ENCODE peak calls at places on chromosomes 11 and 22, in nine cellular contexts. G is AML-193; P is activated B cell treated with CpG ODN at 0.5 μM for 24 hours; U is T47D; T is stimulated activated CD4-positive, alpha-beta T cell treated with anti-CD3 and anti-CD28 coated beads, TNF-alpha, amount 100 ng/mL, for 4 hours; H is esophagus squamous epithelium; Y is gastrocnemius medialis; Z is thyroid gland; J is body of pancreas. F is an unnamed sample.

GRCh38 chr11:130588471-130588870 is 140.0 kb downstream of the ADAMTS15 start:
- DNase-seq in G (no peak), P (no peak), U (no peak), T (no peak), H (no peak), Y (no peak), Z (no peak), J (no peak), F (no peak)

GRCh38 chr11:111097191-111097590 is 148.3 kb upstream of the POU2AF2 start:
- DNase-seq in G (no peak), P (no peak), U (no peak), T (no peak), H (no peak), Y (no peak), Z (peak; percentile 38), J (peak; percentile 42), F (no peak)

GRCh38 chr11:112322173-112322813 is 61.6 kb upstream of the PLET1 start:
- DNase-seq in G (no peak), P (no peak), U (no peak), T (no peak), H (no peak), Y (no peak), Z (no peak), J (no peak), F (no peak)

GRCh38 chr11:79388201-79388600 is 52.6 kb downstream of the TENM4 start:
- DNase-seq in G (no peak), P (no peak), U (no peak), T (no peak), H (no peak), Y (no peak), Z (no peak), J (no peak), F (no peak)

GRCh38 chr11:124200671-124201070 is 17.5 kb downstream of the OR10D3 start:
- DNase-seq in G (no peak), P (no peak), U (no peak), T (no peak), H (no peak), Y (no peak), Z (no peak), J (no peak), F (no peak)

GRCh38 chr11:87477321-87477720 is 439.6 kb downstream of the TMEM135 start:
- DNase-seq in G (no peak), P (no peak), U (no peak), T (no peak), H (no peak), Y (no peak), Z (no peak), J (no peak), F (no peak)

GRCh38 chr11:67318239-67318555 is 14.9 kb downstream of the SSH3 start:
- DNase-seq in G (no peak), P (no peak), U (peak; percentile 61), T (no peak), H (no peak), Y (no peak), Z (no peak), J (no peak), F (no peak)

GRCh38 chr22:32801436-32802290 is at the start of gene TIMP3:
- DNase-seq in G (no peak), P (no peak), U (peak; percentile 39), T (peak; percentile 2), H (no peak), Y (peak; percentile 63), Z (peak; percentile 93), J (peak; percentile 54), F (no peak)

GRCh38 chr11:64571410-64572091 is 19.5 kb upstream of the SLC22A12 start:
- DNase-seq in G (no peak), P (no peak), U (no peak), T (no peak), H (no peak), Y (no peak), Z (no peak), J (no peak), F (no peak)

GRCh38 chr11:8878771-8879170 is 32.2 kb upstream of the AKIP1 start:
- DNase-seq in G (no peak), P (no peak), U (no peak), T (no peak), H (no peak), Y (no peak), Z (no peak), J (no peak), F (no peak)

GRCh38 chr11:67022341-67022933 is 497 bp upstream of the SYT12 start:
- DNase-seq in G (no peak), P (no peak), U (no peak), T (no peak), H (no peak), Y (no peak), Z (peak; percentile 22), J (peak; percentile 48), F (no peak)

GRCh38 chr22:42184852-42185251 is 54.2 kb upstream of the CYP2D6 start:
- DNase-seq in G (no peak), P (no peak), U (no peak), T (no peak), H (no peak), Y (no peak), Z (no peak), J (no peak), F (no peak)

GRCh38 chr11:31987118-31988005 is 103.5 kb upstream of the RCN1 start:
- DNase-seq in G (no peak), P (no peak), U (no peak), T (no peak), H (no peak), Y (no peak), Z (no peak), J (no peak), F (no peak)

GRCh38 chr11:45083544-45084087 is 62.8 kb upstream of the PRDM11 start:
- DNase-seq in G (no peak), P (no peak), U (peak; percentile 49), T (no peak), H (no peak), Y (no peak), Z (no peak), J (no peak), F (no peak)

GRCh38 chr11:112834277-112834755 is 126.9 kb upstream of the NCAM1 start:
- DNase-seq in G (no peak), P (no peak), U (no peak), T (no peak), H (no peak), Y (peak; percentile 67), Z (peak; percentile 97), J (peak; percentile 75), F (no peak)

GRCh38 chr11:101860694-101861371 is 54.0 kb upstream of the CEP126 start:
- DNase-seq in G (peak; percentile 24), P (no peak), U (peak; percentile 65), T (no peak), H (no peak), Y (no peak), Z (peak; percentile 40), J (peak; percentile 43), F (peak; percentile 7)

GRCh38 chr11:35515224-35515623 is 10.2 kb downstream of the PAMR1 start:
- DNase-seq in G (no peak), P (no peak), U (no peak), T (no peak), H (no peak), Y (no peak), Z (no peak), J (no peak), F (no peak)

GRCh38 chr11:33997473-33998347 is 53.8 kb upstream of the CAPRIN1 start:
- DNase-seq in G (no peak), P (no peak), U (no peak), T (no peak), H (no peak), Y (no peak), Z (no peak), J (no peak), F (no peak)

GRCh38 chr22:22410677-22411076 is 97.9 kb downstream of the ZNF280B start:
- DNase-seq in G (no peak), P (no peak), U (no peak), T (no peak), H (no peak), Y (no peak), Z (no peak), J (no peak), F (no peak)

GRCh38 chr11:70005107-70005818 is 72.9 kb upstream of the ANO1 start:
- DNase-seq in G (no peak), P (no peak), U (no peak), T (no peak), H (no peak), Y (no peak), Z (no peak), J (no peak), F (no peak)

GRCh38 chr11:95888439-95888838 is 35.5 kb downstream of the MTMR2 start:
- DNase-seq in G (no peak), P (no peak), U (no peak), T (no peak), H (no peak), Y (no peak), Z (no peak), J (no peak), F (no peak)

GRCh38 chr22:45608763-45609180 is 62.9 kb upstream of the ATXN10 start:
- DNase-seq in G (no peak), P (no peak), U (no peak), T (no peak), H (no peak), Y (peak; percentile 27), Z (no peak), J (no peak), F (peak; percentile 7)

GRCh38 chr11:33376331-33377099 is 119.3 kb downstream of the HIPK3 start:
- DNase-seq in G (no peak), P (no peak), U (no peak), T (no peak), H (no peak), Y (no peak), Z (no peak), J (no peak), F (no peak)

GRCh38 chr11:46388619-46389449 is 2.7 kb downstream of the CHRM4 start:
- DNase-seq in G (no peak), P (no peak), U (no peak), T (no peak), H (no peak), Y (no peak), Z (no peak), J (no peak), F (no peak)